ENCODE peak calls at places on chromosome 22, in eight cellular contexts. One of them, this sample, is unnamed.
A peak's percentile ranks its signal among the peaks of the same experiment; 100 is the strongest.

GRCh38 chr22:20514658-20515406 is 7.4 kb downstream of the MED15 start:
- DNase-seq in HepG2: no peak
- DNase-seq in suprapubic skin: no peak
- DNase-seq in tibial nerve: no peak
- DNase-seq in A549: peak; percentile 31
- DNase-seq in transverse colon: no peak
- DNase-seq in sigmoid colon: no peak
- DNase-seq in H1: no peak
- DNase-seq in this sample: no peak

GRCh38 chr22:30310881-30311771 is 15.6 kb downstream of the TBC1D10A start:
- DNase-seq in tibial nerve: peak; percentile 75
- DNase-seq in HepG2: no peak
- DNase-seq in A549: no peak
- DNase-seq in H1: no peak
- DNase-seq in transverse colon: peak; percentile 80
- DNase-seq in suprapubic skin: peak; percentile 81
- DNase-seq in sigmoid colon: peak; percentile 94
- DNase-seq in this sample: peak; percentile 92

GRCh38 chr22:41345807-41346335 is 35.9 kb upstream of the TEF start:
- DNase-seq in H1: no peak
- DNase-seq in suprapubic skin: no peak
- DNase-seq in sigmoid colon: no peak
- DNase-seq in tibial nerve: no peak
- DNase-seq in A549: no peak
- DNase-seq in transverse colon: no peak
- DNase-seq in HepG2: no peak
- DNase-seq in this sample: no peak

GRCh38 chr22:50303848-50304527 is 3.5 kb downstream of the PLXNB2 start:
- DNase-seq in tibial nerve: no peak
- DNase-seq in H1: no peak
- DNase-seq in suprapubic skin: no peak
- DNase-seq in A549: peak; percentile 58
- DNase-seq in transverse colon: peak; percentile 72
- DNase-seq in sigmoid colon: peak; percentile 88
- DNase-seq in HepG2: peak; percentile 23
- DNase-seq in this sample: peak; percentile 79

GRCh38 chr22:20994902-20995241 is 7.0 kb downstream of the THAP7 start:
- DNase-seq in A549: no peak
- DNase-seq in transverse colon: no peak
- DNase-seq in sigmoid colon: no peak
- DNase-seq in H1: no peak
- DNase-seq in suprapubic skin: no peak
- DNase-seq in tibial nerve: no peak
- DNase-seq in HepG2: no peak
- DNase-seq in this sample: no peak

GRCh38 chr22:40443675-40444482 is 73.5 kb downstream of the SGSM3 start:
- DNase-seq in transverse colon: no peak
- DNase-seq in H1: no peak
- DNase-seq in tibial nerve: no peak
- DNase-seq in suprapubic skin: no peak
- DNase-seq in sigmoid colon: no peak
- DNase-seq in HepG2: no peak
- DNase-seq in A549: no peak
- DNase-seq in this sample: no peak

GRCh38 chr22:49331878-49332277 is 495.8 kb downstream of the BRD1 start:
- DNase-seq in transverse colon: peak; percentile 3
- DNase-seq in sigmoid colon: no peak
- DNase-seq in A549: no peak
- DNase-seq in suprapubic skin: no peak
- DNase-seq in HepG2: no peak
- DNase-seq in H1: no peak
- DNase-seq in tibial nerve: no peak
- DNase-seq in this sample: peak; percentile 20

GRCh38 chr22:29000641-29001040 is 61.0 kb downstream of the C22orf31 start:
- DNase-seq in tibial nerve: no peak
- DNase-seq in suprapubic skin: no peak
- DNase-seq in HepG2: no peak
- DNase-seq in H1: no peak
- DNase-seq in A549: no peak
- DNase-seq in transverse colon: no peak
- DNase-seq in sigmoid colon: no peak
- DNase-seq in this sample: no peak

GRCh38 chr22:20442485-20443284 is 5.1 kb upstream of the SCARF2 start:
- DNase-seq in sigmoid colon: no peak
- DNase-seq in suprapubic skin: peak; percentile 49
- DNase-seq in H1: no peak
- DNase-seq in HepG2: no peak
- DNase-seq in A549: no peak
- DNase-seq in tibial nerve: no peak
- DNase-seq in transverse colon: no peak
- DNase-seq in this sample: no peak

GRCh38 chr22:24134090-24134846 is 47.0 kb upstream of the SUSD2 start:
- DNase-seq in transverse colon: peak; percentile 45
- DNase-seq in sigmoid colon: no peak
- DNase-seq in tibial nerve: no peak
- DNase-seq in HepG2: no peak
- DNase-seq in H1: no peak
- DNase-seq in A549: no peak
- DNase-seq in suprapubic skin: no peak
- DNase-seq in this sample: peak; percentile 34

GRCh38 chr22:24521791-24522245 is 26.7 kb downstream of the UPB1 start:
- DNase-seq in suprapubic skin: no peak
- DNase-seq in tibial nerve: no peak
- DNase-seq in transverse colon: peak; percentile 68
- DNase-seq in HepG2: peak; percentile 86
- DNase-seq in H1: peak; percentile 82
- DNase-seq in sigmoid colon: no peak
- DNase-seq in A549: peak; percentile 71
- DNase-seq in this sample: peak; percentile 76

GRCh38 chr22:48713266-48714205 is 1114.1 kb downstream of the BRD1 start:
- DNase-seq in HepG2: no peak
- DNase-seq in suprapubic skin: peak; percentile 47
- DNase-seq in tibial nerve: no peak
- DNase-seq in transverse colon: no peak
- DNase-seq in H1: no peak
- DNase-seq in sigmoid colon: peak; percentile 58
- DNase-seq in A549: no peak
- DNase-seq in this sample: no peak

GRCh38 chr22:41565403-41566054 is 4.7 kb downstream of the CSDC2 start:
- DNase-seq in HepG2: peak; percentile 55
- DNase-seq in transverse colon: peak; percentile 27
- DNase-seq in H1: no peak
- DNase-seq in sigmoid colon: peak; percentile 88
- DNase-seq in suprapubic skin: no peak
- DNase-seq in tibial nerve: no peak
- DNase-seq in A549: peak; percentile 73
- DNase-seq in this sample: no peak

GRCh38 chr22:49198705-49199084 is 629.0 kb downstream of the BRD1 start:
- DNase-seq in tibial nerve: no peak
- DNase-seq in HepG2: no peak
- DNase-seq in transverse colon: no peak
- DNase-seq in H1: no peak
- DNase-seq in sigmoid colon: peak; percentile 47
- DNase-seq in suprapubic skin: peak; percentile 48
- DNase-seq in A549: no peak
- DNase-seq in this sample: no peak

GRCh38 chr22:43516996-43517635 is 105.3 kb downstream of the MPPED1 start:
- DNase-seq in sigmoid colon: no peak
- DNase-seq in A549: no peak
- DNase-seq in suprapubic skin: no peak
- DNase-seq in HepG2: no peak
- DNase-seq in transverse colon: no peak
- DNase-seq in tibial nerve: no peak
- DNase-seq in H1: no peak
- DNase-seq in this sample: no peak

GRCh38 chr22:48208894-48209293 is 1446.4 kb downstream of the TBC1D22A start:
- DNase-seq in sigmoid colon: no peak
- DNase-seq in tibial nerve: no peak
- DNase-seq in transverse colon: no peak
- DNase-seq in HepG2: no peak
- DNase-seq in H1: no peak
- DNase-seq in suprapubic skin: no peak
- DNase-seq in A549: no peak
- DNase-seq in this sample: no peak

GRCh38 chr22:47011131-47011854 is 248.8 kb downstream of the TBC1D22A start:
- DNase-seq in transverse colon: no peak
- DNase-seq in H1: no peak
- DNase-seq in HepG2: no peak
- DNase-seq in sigmoid colon: peak; percentile 40
- DNase-seq in A549: no peak
- DNase-seq in tibial nerve: no peak
- DNase-seq in suprapubic skin: no peak
- DNase-seq in this sample: no peak
- TF ChIP-seq POLR2A in transverse colon: no peak
- TF ChIP-seq POLR2A in H1: no peak
- TF ChIP-seq POLR2A in HepG2: no peak
- TF ChIP-seq POLR2A in sigmoid colon: no peak
- TF ChIP-seq POLR2A in A549: no peak
- TF ChIP-seq POLR2A in tibial nerve: no peak
- TF ChIP-seq POLR2A in suprapubic skin: no peak
- TF ChIP-seq POLR2A in this sample: no peak

DNA sequence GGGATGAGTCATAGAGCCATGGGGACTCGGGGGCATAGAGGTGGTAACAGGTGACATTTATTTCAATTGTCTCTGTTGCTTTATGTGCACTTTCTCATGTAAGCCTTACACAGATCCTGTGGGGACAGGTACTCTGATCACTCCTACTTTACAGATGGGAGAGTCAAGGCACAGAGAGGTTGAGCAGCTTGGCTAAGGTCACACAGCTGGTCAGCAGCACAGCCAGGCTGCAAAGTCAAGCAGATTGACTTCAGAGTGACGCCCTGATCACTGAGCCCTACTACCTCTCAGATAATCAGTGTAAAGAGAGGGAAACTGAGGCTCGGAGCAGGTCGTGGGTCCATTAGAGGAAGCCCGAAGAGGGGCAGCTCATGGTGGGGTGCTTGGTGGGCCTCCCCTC is 3.5 kb downstream of the TMPRSS6 start:
- DNase-seq in sigmoid colon: no peak
- DNase-seq in transverse colon: no peak
- DNase-seq in tibial nerve: no peak
- DNase-seq in HepG2: no peak
- DNase-seq in A549: no peak
- DNase-seq in suprapubic skin: no peak
- DNase-seq in H1: no peak
- DNase-seq in this sample: no peak
- H3K4me1 ChIP-seq in sigmoid colon: no peaks in the 10 kb centered on the region
- H3K4me1 ChIP-seq in transverse colon: no peaks in the 10 kb centered on the region
- H3K4me1 ChIP-seq in tibial nerve: no peaks in the 10 kb centered on the region
- H3K4me1 ChIP-seq in HepG2: peaks cover 56% of the 10 kb centered on the region
- H3K4me1 ChIP-seq in A549: no peaks in the 10 kb centered on the region
- H3K4me1 ChIP-seq in suprapubic skin: no peaks in the 10 kb centered on the region
- H3K4me1 ChIP-seq in H1: no peaks in the 10 kb centered on the region
- H3K4me1 ChIP-seq in this sample: no peaks in the 10 kb centered on the region

GRCh38 chr22:46451741-46452140 is 85.7 kb downstream of the CELSR1 start:
- DNase-seq in suprapubic skin: no peak
- DNase-seq in sigmoid colon: no peak
- DNase-seq in H1: no peak
- DNase-seq in A549: no peak
- DNase-seq in transverse colon: no peak
- DNase-seq in HepG2: no peak
- DNase-seq in tibial nerve: no peak
- DNase-seq in this sample: no peak
- TF ChIP-seq EP300 in suprapubic skin: no peak
- TF ChIP-seq EP300 in sigmoid colon: no peak
- TF ChIP-seq EP300 in H1: no peak
- TF ChIP-seq EP300 in A549: no peak
- TF ChIP-seq EP300 in transverse colon: no peak
- TF ChIP-seq EP300 in HepG2: no peak
- TF ChIP-seq EP300 in tibial nerve: no peak
- TF ChIP-seq EP300 in this sample: no peak

GRCh38 chr22:38317237-38317994 is at the start of gene CSNK1E:
- DNase-seq in sigmoid colon: peak; percentile 91
- DNase-seq in transverse colon: peak; percentile 86
- DNase-seq in H1: no peak
- DNase-seq in A549: peak; percentile 44
- DNase-seq in HepG2: no peak
- DNase-seq in suprapubic skin: peak; percentile 86
- DNase-seq in tibial nerve: peak; percentile 80
- DNase-seq in this sample: peak; percentile 86
- TF ChIP-seq POLR2A in sigmoid colon: peak; percentile 31
- TF ChIP-seq POLR2A in transverse colon: no peak
- TF ChIP-seq POLR2A in H1: peak; percentile 50
- TF ChIP-seq POLR2A in A549: no peak
- TF ChIP-seq POLR2A in HepG2: no peak
- TF ChIP-seq POLR2A in suprapubic skin: no peak
- TF ChIP-seq POLR2A in tibial nerve: no peak
- TF ChIP-seq POLR2A in this sample: no peak

GRCh38 chr22:38085056-38085455 is 1.1 kb upstream of the SLC16A8 start:
- DNase-seq in A549: no peak
- DNase-seq in H1: no peak
- DNase-seq in sigmoid colon: no peak
- DNase-seq in tibial nerve: no peak
- DNase-seq in HepG2: no peak
- DNase-seq in suprapubic skin: peak; percentile 55
- DNase-seq in transverse colon: no peak
- DNase-seq in this sample: no peak
- H3K4me1 ChIP-seq in A549: no peaks in the 10 kb centered on the region
- H3K4me1 ChIP-seq in H1: peaks cover 36% of the 10 kb centered on the region
- H3K4me1 ChIP-seq in sigmoid colon: no peaks in the 10 kb centered on the region
- H3K4me1 ChIP-seq in tibial nerve: peaks cover 29% of the 10 kb centered on the region
- H3K4me1 ChIP-seq in HepG2: no peaks in the 10 kb centered on the region
- H3K4me1 ChIP-seq in suprapubic skin: peaks cover 41% of the 10 kb centered on the region
- H3K4me1 ChIP-seq in transverse colon: peaks cover 4% of the 10 kb centered on the region
- H3K4me1 ChIP-seq in this sample: peaks cover 32% of the 10 kb centered on the region